ENCODE peak calls at places on chromosomes 7 and 10, in five cellular contexts. F is endothelial cell, Y is cardiac muscle cell, E is left ventricle myocardium inferior, M is transverse colon. X is an unnamed sample.
A peak's percentile ranks its signal among the peaks of the same experiment; 100 is the strongest.

GRCh38 chr10:63464402-63465292 is 1.1 kb downstream of the JMJD1C start:
- DNase-seq in F (no peak), Y (peak; percentile 60), E (no peak), M (no peak), X (peak; percentile 79)

GRCh38 chr7:5477126-5477525 is 53.5 kb upstream of the TNRC18 start:
- DNase-seq in F (no peak), Y (no peak), E (no peak), M (no peak), X (no peak)

GRCh38 chr10:16597656-16598055 is 76.0 kb upstream of the C1QL3 start:
- DNase-seq in F (no peak), Y (peak; percentile 64), E (no peak), M (no peak), X (no peak)

GRCh38 chr7:47688311-47689100 is 106.6 kb upstream of the TNS3 start:
- DNase-seq in F (no peak), Y (no peak), E (no peak), M (no peak), X (no peak)

GRCh38 chr10:12782537-12782936 is 219.0 kb downstream of the CCDC3 start:
- DNase-seq in F (peak; percentile 68), Y (peak; percentile 52), E (peak; percentile 31), M (peak; percentile 47), X (peak; percentile 43)

GRCh38 chr7:8192897-8193296 is 69.1 kb downstream of the ICA1 start:
- DNase-seq in F (no peak), Y (no peak), E (no peak), M (no peak), X (no peak)

GRCh38 chr10:69479737-69480412 is 28.6 kb downstream of the TSPAN15 start:
- DNase-seq in F (peak; percentile 37), Y (peak; percentile 59), E (no peak), M (no peak), X (no peak)

GRCh38 chr10:112148314-112148713 is 35.3 kb downstream of the GPAM start:
- DNase-seq in F (no peak), Y (no peak), E (no peak), M (no peak), X (no peak)

GRCh38 chr7:85090919-85091567 is 95.8 kb downstream of the SEMA3D start:
- DNase-seq in F (no peak), Y (no peak), E (no peak), M (no peak), X (no peak)

GRCh38 chr7:19215421-19215820 is 70.2 kb upstream of the FERD3L start:
- DNase-seq in F (no peak), Y (peak; percentile 84), E (no peak), M (no peak), X (peak; percentile 11)

GRCh38 chr7:20260219-20260618 is 43.0 kb upstream of the MACC1 start:
- DNase-seq in F (no peak), Y (peak; percentile 91), E (no peak), M (no peak), X (no peak)

GRCh38 chr7:110375068-110375467 is 715.9 kb upstream of the LRRN3 start:
- DNase-seq in F (no peak), Y (no peak), E (no peak), M (no peak), X (no peak)

GRCh38 chr7:17963281-17963680 is 23.0 kb upstream of the SNX13 start:
- DNase-seq in F (no peak), Y (peak; percentile 53), E (no peak), M (no peak), X (no peak)

GRCh38 chr7:84162584-84162983 is 32.0 kb downstream of the SEMA3A start:
- DNase-seq in F (no peak), Y (no peak), E (no peak), M (no peak), X (no peak)

GRCh38 chr10:80658068-80658467 is 120.4 kb downstream of the SH2D4B start:
- DNase-seq in F (no peak), Y (no peak), E (no peak), M (no peak), X (no peak)

GRCh38 chr10:131111007-131111406 is 200.5 kb downstream of the TCERG1L start:
- DNase-seq in F (no peak), Y (no peak), E (no peak), M (no peak), X (no peak)

GRCh38 chr10:107971411-107971810 is 806.9 kb upstream of the SORCS1 start:
- DNase-seq in F (no peak), Y (peak; percentile 50), E (no peak), M (no peak), X (no peak)

GRCh38 chr7:10802526-10802925 is 171.1 kb upstream of the PHF14 start:
- DNase-seq in F (no peak), Y (peak; percentile 34), E (no peak), M (no peak), X (no peak)

GRCh38 chr7:24456526-24457214 is 116.6 kb upstream of the PALS2 start:
- DNase-seq in F (no peak), Y (no peak), E (no peak), M (no peak), X (peak; percentile 17)

GRCh38 chr10:29317027-29317420 is 28.2 kb downstream of the LYZL1 start:
- DNase-seq in F (no peak), Y (peak; percentile 22), E (no peak), M (no peak), X (no peak)

GRCh38 chr10:71044720-71045119 is 156.4 kb upstream of the PCBD1 start:
- DNase-seq in F (no peak), Y (no peak), E (no peak), M (no peak), X (no peak)

GRCh38 chr10:94111367-94111766 is 117.6 kb downstream of the PLCE1 start:
- DNase-seq in F (no peak), Y (no peak), E (no peak), M (no peak), X (no peak)

GRCh38 chr10:131781791-131782190 is 119.0 kb upstream of the PPP2R2D start:
- DNase-seq in F (no peak), Y (no peak), E (no peak), M (no peak), X (no peak)

GRCh38 chr10:132570771-132571564 is 33.4 kb downstream of the INPP5A start:
- DNase-seq in F (no peak), Y (no peak), E (no peak), M (peak; percentile 79), X (no peak)

GRCh38 chr7:41149576-41149975 is 553.3 kb downstream of the INHBA start:
- DNase-seq in F (no peak), Y (no peak), E (no peak), M (no peak), X (no peak)

GRCh38 chr10:92873029-92873428 is 24.7 kb downstream of the EXOC6 start:
- DNase-seq in F (no peak), Y (no peak), E (no peak), M (no peak), X (no peak)

GRCh38 chr10:58023341-58024073 is 244.2 kb downstream of the IPMK start:
- DNase-seq in F (no peak), Y (peak; percentile 72), E (no peak), M (no peak), X (peak; percentile 52)

GRCh38 chr10:66925896-66926719 is at the start of gene LRRTM3:
- DNase-seq in F (peak; percentile 61), Y (peak; percentile 79), E (peak; percentile 19), M (peak; percentile 34), X (peak; percentile 72)

GRCh38 chr10:79316671-79317431 is 30.4 kb upstream of the PPIF start:
- DNase-seq in F (no peak), Y (no peak), E (no peak), M (no peak), X (no peak)
- TF ChIP-seq CTCF in F (no peak), Y (peak; percentile 12), E (no peak), M (no peak), X (no peak)

GRCh38 chr7:107754642-107755041 is 10.7 kb downstream of the CBLL1 start:
- DNase-seq in F (no peak), Y (no peak), E (no peak), M (no peak), X (no peak)
- TF ChIP-seq CTCF in F (peak; percentile 42), Y (peak; percentile 17), E (no peak), M (no peak), X (no peak)

GRCh38 chr7:28392289-28392688 is 20.0 kb upstream of the CREB5 start:
- DNase-seq in F (no peak), Y (no peak), E (no peak), M (no peak), X (no peak)

GRCh38 chr7:28395404-28395803 is 16.9 kb upstream of the CREB5 start:
- DNase-seq in F (no peak), Y (no peak), E (no peak), M (no peak), X (no peak)

GRCh38 chr7:28383949-28384348 is 28.4 kb upstream of the CREB5 start:
- DNase-seq in F (no peak), Y (no peak), E (no peak), M (no peak), X (no peak)

GRCh38 chr7:28389504-28390385 is 22.6 kb upstream of the CREB5 start:
- DNase-seq in F (no peak), Y (peak; percentile 77), E (no peak), M (no peak), X (peak; percentile 39)
- TF ChIP-seq CTCF in F (peak; percentile 90), Y (peak; percentile 75), E (peak; percentile 89), M (peak; percentile 74), X (peak; percentile 77)

DNA sequence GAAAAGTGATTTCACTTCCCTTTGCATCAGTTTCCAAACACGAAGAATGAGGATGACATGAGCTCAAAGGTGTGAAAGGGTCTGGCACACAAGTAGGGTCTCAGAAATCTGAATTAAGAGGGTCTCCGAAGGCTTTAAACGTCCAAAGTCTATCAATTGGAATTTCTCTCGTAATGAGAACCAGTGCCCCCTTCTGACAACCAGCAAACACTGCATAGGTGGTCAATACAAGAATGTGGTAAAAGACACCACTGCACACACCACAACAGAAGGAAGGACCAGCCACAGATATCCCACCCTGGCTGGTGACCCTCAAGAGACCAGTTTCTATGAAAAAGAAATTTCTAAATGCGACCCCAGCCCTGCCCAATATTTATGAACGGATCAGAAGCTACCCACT is 78.1 kb downstream of the CALN1 start:
- DNase-seq in F (no peak), Y (no peak), E (no peak), M (no peak), X (no peak)
- TF ChIP-seq CTCF in F (peak; percentile 47), Y (no peak), E (peak; percentile 8), M (no peak), X (no peak)

GRCh38 chr7:69211739-69212138 is 386.5 kb upstream of the AUTS2 start:
- DNase-seq in F (no peak), Y (no peak), E (no peak), M (no peak), X (no peak)
- TF ChIP-seq CTCF in F (no peak), Y (no peak), E (peak; percentile 25), M (no peak), X (no peak)